ENCODE peak calls at places on chromosomes 3 and 15, in four cellular contexts. A, H, T and Q are unnamed samples.

GRCh38 chr3:49567406-49567805 is 13.1 kb downstream of the BSN start:
- DNase-seq in H (no peak), T (no peak), A (no peak), Q (no peak)

GRCh38 chr3:130896101-130896500 is 2.2 kb downstream of the ATP2C1 start:
- DNase-seq in A (no peak), T (no peak), H (no peak), Q (no peak)

GRCh38 chr3:126369490-126369889 is 12.3 kb upstream of the KLF15 start:
- DNase-seq in A (no peak), H (no peak), T (no peak), Q (no peak)

GRCh38 chr3:194070634-194071409 is 65.1 kb upstream of the HES1 start:
- DNase-seq in A (peak), H (peak), T (peak), Q (peak)

GRCh38 chr15:53976844-53977392 is 1.3 kb upstream of the UNC13C start:
- DNase-seq in T (no peak), H (no peak), A (no peak), Q (peak)

GRCh38 chr3:85141-85540 is 111.4 kb upstream of the CHL1 start:
- DNase-seq in H (no peak), T (no peak), A (no peak), Q (no peak)

GRCh38 chr3:55180936-55181535 is 253.2 kb upstream of the LRTM1 start:
- DNase-seq in H (no peak), A (no peak), T (no peak), Q (no peak)

GRCh38 chr15:41411441-41411840 is 5.5 kb upstream of the RTF1 start:
- DNase-seq in H (no peak), T (no peak), A (no peak), Q (no peak)

GRCh38 chr3:25454411-25454927 is 26.4 kb downstream of the RARB start:
- DNase-seq in A (no peak), T (no peak), H (no peak), Q (no peak)

GRCh38 chr3:37689645-37690356 is 171.9 kb upstream of the CTDSPL start:
- DNase-seq in A (no peak), H (no peak), T (no peak), Q (no peak)

GRCh38 chr3:50339485-50340196 is 995 bp downstream of the RASSF1 start:
- DNase-seq in A (peak), T (no peak), H (no peak), Q (no peak)